ENCODE peak calls at places on chromosomes 7 and 10, in six cellular contexts. U, C, Q, M, E and I are unnamed samples.

GRCh38 chr10:101123085-101123814 is 7.8 kb upstream of the TLX1 start:
- DNase-seq in C (no peak), E (no peak), M (no peak), Q (no peak), U (peak), I (no peak)

GRCh38 chr10:49620841-49621378 is 7.1 kb downstream of the CHAT start:
- DNase-seq in Q (no peak), C (no peak), E (no peak), U (no peak), M (peak), I (no peak)

GRCh38 chr10:30041394-30042105 is 17.8 kb downstream of the JCAD start:
- DNase-seq in E (no peak), Q (no peak), M (no peak), U (no peak), C (no peak), I (no peak)

GRCh38 chr7:5423272-5423843 is at the start of gene TNRC18:
- DNase-seq in U (peak), M (peak), C (no peak), E (peak), Q (no peak), I (no peak)

GRCh38 chr10:28969413-28969812 is 292.1 kb downstream of the BAMBI start:
- DNase-seq in E (no peak), U (no peak), C (no peak), M (no peak), Q (no peak), I (no peak)

GRCh38 chr7:136870799-136871487 is 2.5 kb downstream of the CHRM2 start:
- DNase-seq in E (no peak), M (no peak), Q (no peak), C (no peak), U (peak), I (no peak)

GRCh38 chr10:36423821-36424248 is 701.6 kb upstream of the ANKRD30A start:
- DNase-seq in E (no peak), U (no peak), C (no peak), Q (no peak), M (no peak), I (no peak)

GRCh38 chr7:130926021-130926691 is 192.1 kb upstream of the KLF14 start:
- DNase-seq in M (no peak), C (no peak), U (no peak), E (no peak), Q (no peak), I (no peak)

GRCh38 chr10:112335866-112336265 is 38.0 kb upstream of the ACSL5 start:
- DNase-seq in U (no peak), Q (no peak), E (no peak), C (no peak), M (peak), I (no peak)

GRCh38 chr7:136045181-136045580 is 68.0 kb upstream of the MTPN start:
- DNase-seq in C (no peak), E (no peak), U (no peak), M (no peak), Q (no peak), I (no peak)

GRCh38 chr7:1403844-1404404 is 55.3 kb downstream of the MICALL2 start:
- DNase-seq in U (peak), E (no peak), Q (no peak), M (no peak), C (peak), I (no peak)

GRCh38 chr10:33920351-33920750 is 585.9 kb upstream of the NRP1 start:
- DNase-seq in E (no peak), U (no peak), M (no peak), C (no peak), Q (no peak), I (no peak)

GRCh38 chr7:100271716-100272537 is 35.6 kb upstream of the SPDYE3 start:
- DNase-seq in U (peak), E (peak), Q (peak), C (peak), M (peak), I (peak)

GRCh38 chr7:116633131-116633988 is 38.6 kb upstream of the MET start:
- DNase-seq in C (no peak), E (no peak), Q (no peak), U (no peak), M (no peak), I (peak)

GRCh38 chr10:68826764-68827591 is at the start of gene STOX1:
- DNase-seq in Q (no peak), E (peak), U (peak), M (peak), C (peak), I (peak)

GRCh38 chr7:108459922-108460551 is 3.8 kb upstream of the NRCAM start:
- DNase-seq in M (no peak), Q (no peak), E (peak), C (no peak), U (no peak), I (no peak)

GRCh38 chr7:75617634-75618234 is 121.0 kb downstream of the HIP1 start:
- DNase-seq in U (no peak), M (peak), Q (peak), C (no peak), E (no peak), I (peak)

GRCh38 chr7:39951156-39951942 is 1.3 kb downstream of the CDK13 start:
- DNase-seq in U (peak), Q (no peak), M (peak), E (peak), C (peak), I (peak)

GRCh38 chr7:95686109-95686508 is 86.2 kb upstream of the DYNC1I1 start:
- DNase-seq in Q (no peak), E (no peak), M (peak), U (no peak), C (peak), I (peak)

GRCh38 chr7:75985518-75986146 is 8.8 kb downstream of the TMEM120A start:
- DNase-seq in C (no peak), Q (no peak), M (no peak), U (peak), E (peak), I (no peak)

GRCh38 chr7:130353196-130353595 is 8.6 kb downstream of the CPA5 start:
- DNase-seq in M (no peak), U (no peak), Q (no peak), C (no peak), E (no peak), I (no peak)

GRCh38 chr7:101882595-101883564 is 65.5 kb downstream of the CUX1 start:
- DNase-seq in E (peak), U (no peak), M (peak), C (peak), Q (peak), I (peak)

GRCh38 chr10:89481662-89482061 is 53.7 kb downstream of the SLC16A12 start:
- DNase-seq in U (no peak), C (peak), E (no peak), M (no peak), Q (no peak), I (no peak)

GRCh38 chr7:112271162-112271561 is 64.7 kb downstream of the ZNF277 start:
- DNase-seq in U (no peak), E (no peak), C (no peak), M (no peak), Q (no peak), I (no peak)

GRCh38 chr7:17638727-17639126 is 301.6 kb downstream of the SNX13 start:
- DNase-seq in C (peak), U (no peak), M (no peak), E (no peak), Q (no peak), I (no peak)

GRCh38 chr7:153772966-153773365 is 279.2 kb upstream of the DPP6 start:
- DNase-seq in E (no peak), M (no peak), Q (no peak), C (no peak), U (no peak), I (no peak)

GRCh38 chr7:35380739-35381224 is 126.9 kb upstream of the TBX20 start:
- DNase-seq in C (no peak), E (no peak), U (no peak), M (no peak), Q (no peak), I (no peak)

GRCh38 chr7:94512735-94513564 is 3.3 kb downstream of the CASD1 start:
- DNase-seq in C (no peak), M (no peak), Q (no peak), E (no peak), U (no peak), I (no peak)

GRCh38 chr7:94509264-94509878 is at the start of gene CASD1:
- DNase-seq in U (peak), M (peak), Q (no peak), C (peak), E (no peak), I (peak)

GRCh38 chr7:94509879-94510581 is 421 bp downstream of the CASD1 start:
- DNase-seq in Q (peak), E (peak), C (peak), U (peak), M (peak), I (peak)

GRCh38 chr7:94511763-94512162 is 2.2 kb downstream of the CASD1 start:
- DNase-seq in E (no peak), C (peak), Q (no peak), M (no peak), U (no peak), I (no peak)

GRCh38 chr7:94510582-94511456 is 1.2 kb downstream of the CASD1 start:
- DNase-seq in C (peak), Q (no peak), U (no peak), E (no peak), M (no peak), I (peak)
- H3K4me3 ChIP-seq in C (peak), Q (peak), U (peak), E (peak), M (peak), I (peak)

GRCh38 chr7:93043393-93043985 is 74.3 kb downstream of the SAMD9 start:
- DNase-seq in U (peak), E (no peak), C (peak), Q (no peak), M (no peak), I (no peak)
- TF ChIP-seq POLR2A in U (no peak), E (no peak), C (no peak), Q (no peak), M (no peak), I (no peak)

DNA sequence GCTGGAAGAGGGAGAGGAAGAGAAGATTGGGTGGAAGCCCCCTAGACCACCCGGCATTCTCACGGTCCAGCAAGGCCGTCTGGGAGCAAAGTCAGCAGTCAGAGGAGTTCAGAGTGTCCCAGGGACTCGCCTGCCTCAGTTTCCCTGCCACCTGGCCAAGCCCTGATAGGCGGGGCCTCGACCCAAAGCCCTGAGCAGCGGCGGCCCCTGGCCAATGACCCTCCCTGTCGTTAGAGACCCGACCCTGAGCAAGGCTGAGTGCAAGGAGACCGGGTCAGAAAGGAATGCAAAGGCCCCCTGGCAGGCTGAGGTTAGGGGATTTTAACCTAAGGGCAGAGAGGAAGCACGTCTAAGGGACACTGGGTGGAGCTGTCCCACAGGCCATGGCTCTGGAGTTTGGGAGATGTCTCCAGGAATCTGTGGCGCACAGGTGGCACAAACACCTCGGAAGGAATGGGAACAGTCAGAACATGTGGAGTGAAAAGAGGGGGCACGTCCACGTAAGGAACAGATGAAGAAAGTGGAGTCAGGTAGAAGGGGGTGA is 196.8 kb upstream of the PDE1C start:
- DNase-seq in Q (no peak), E (no peak), C (no peak), U (peak), M (no peak), I (no peak)
- H3K27ac ChIP-seq in Q (peak), E (no peak), C (no peak), U (no peak), M (no peak), I (no peak)

GRCh38 chr7:127619681-127620405 is 1.9 kb upstream of the PAX4 start:
- DNase-seq in U (peak), M (no peak), Q (no peak), E (no peak), C (no peak), I (no peak)
- H3K4me3 ChIP-seq in U (no peak), M (no peak), Q (no peak), E (no peak), C (no peak), I (no peak)

GRCh38 chr7:134823400-134823799 is 44.0 kb downstream of the CALD1 start:
- DNase-seq in C (peak), Q (no peak), E (no peak), U (no peak), M (no peak), I (no peak)
- TF ChIP-seq POLR2A in C (no peak), Q (no peak), E (no peak), U (no peak), M (no peak), I (no peak)

DNA sequence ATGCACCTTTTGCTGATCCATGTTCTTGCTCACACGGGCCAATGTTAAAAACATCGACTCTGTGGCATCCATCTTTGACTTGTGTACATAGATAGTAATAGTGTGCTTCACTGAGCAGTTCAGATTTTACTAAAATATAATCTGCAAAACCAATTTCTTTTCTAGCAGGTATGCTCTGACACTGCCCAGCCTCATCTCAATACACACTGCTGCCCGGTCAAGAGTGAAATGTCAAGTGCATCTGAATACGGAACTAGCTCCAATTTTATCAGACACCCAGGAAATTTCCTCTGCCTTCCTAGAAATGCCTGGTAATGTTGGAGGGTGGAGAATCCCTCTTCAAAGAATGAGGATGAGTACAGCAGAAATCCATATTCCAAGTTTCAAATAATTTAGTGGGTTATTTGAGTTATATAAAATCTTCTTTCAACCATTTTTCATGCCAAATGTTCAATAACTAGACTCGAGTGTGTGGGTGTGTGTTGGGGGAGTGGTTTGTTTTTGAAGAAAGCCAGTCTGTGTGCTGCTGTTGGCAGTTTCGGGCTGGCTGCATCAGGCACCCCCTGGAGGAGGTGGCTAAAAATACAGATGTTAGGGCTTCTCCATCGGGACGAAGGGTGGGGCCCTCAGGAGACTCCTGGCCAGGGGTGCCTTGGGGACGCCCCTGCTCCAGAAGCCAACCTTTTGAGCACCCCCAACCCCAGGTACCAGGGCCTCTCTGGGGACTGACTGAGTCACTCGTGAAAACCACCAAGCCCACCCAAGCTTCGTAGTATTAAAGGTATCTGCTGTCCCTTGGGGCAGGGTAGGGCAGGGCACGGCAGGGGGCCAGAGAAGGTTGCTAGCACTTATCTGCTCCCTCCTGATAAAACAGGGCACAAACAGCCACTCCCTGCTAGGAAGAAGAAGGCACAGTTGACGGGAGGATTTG is 15.4 kb downstream of the CTBP2 start:
- DNase-seq in Q (no peak), E (peak), U (no peak), M (peak), C (peak), I (no peak)
- H3K27ac ChIP-seq in Q (peak), E (peak), U (peak), M (no peak), C (no peak), I (peak)

GRCh38 chr10:23695825-23696420 is 257.0 kb downstream of the OTUD1 start:
- DNase-seq in U (peak), E (no peak), C (no peak), M (no peak), Q (no peak), I (no peak)
- H3K4me3 ChIP-seq in U (no peak), E (no peak), C (no peak), M (no peak), Q (no peak), I (no peak)

GRCh38 chr10:131902211-131902610 is 1.4 kb downstream of the PPP2R2D start:
- DNase-seq in Q (no peak), C (no peak), U (no peak), E (no peak), M (peak), I (no peak)

GRCh38 chr10:131901181-131901829 is 497 bp downstream of the PPP2R2D start:
- DNase-seq in E (peak), Q (peak), C (peak), M (peak), U (peak), I (no peak)

GRCh38 chr10:131899116-131899690 is 1.6 kb upstream of the PPP2R2D start:
- DNase-seq in M (no peak), C (no peak), E (no peak), U (no peak), Q (no peak), I (no peak)

GRCh38 chr10:131899695-131900349 is 986 bp upstream of the PPP2R2D start:
- DNase-seq in M (no peak), C (no peak), Q (no peak), U (no peak), E (no peak), I (no peak)

GRCh38 chr10:131900350-131901152 is at the start of gene PPP2R2D:
- DNase-seq in C (peak), E (peak), Q (peak), M (peak), U (peak), I (peak)
- TF ChIP-seq POLR2A in C (no peak), E (peak), Q (peak), M (peak), U (peak), I (peak)

GRCh38 chr10:18618995-18619394 is 32.4 kb downstream of the NSUN6 start:
- DNase-seq in C (no peak), M (no peak), Q (no peak), U (no peak), E (no peak), I (no peak)

GRCh38 chr10:18616337-18616736 is 35.0 kb downstream of the NSUN6 start:
- DNase-seq in M (no peak), C (no peak), U (no peak), Q (no peak), E (no peak), I (no peak)

GRCh38 chr10:18625906-18626305 is 25.5 kb downstream of the NSUN6 start:
- DNase-seq in C (peak), U (no peak), E (no peak), M (no peak), Q (no peak), I (no peak)

GRCh38 chr10:18615618-18616017 is 35.8 kb downstream of the NSUN6 start:
- DNase-seq in E (no peak), U (no peak), Q (no peak), C (no peak), M (no peak), I (no peak)

DNA sequence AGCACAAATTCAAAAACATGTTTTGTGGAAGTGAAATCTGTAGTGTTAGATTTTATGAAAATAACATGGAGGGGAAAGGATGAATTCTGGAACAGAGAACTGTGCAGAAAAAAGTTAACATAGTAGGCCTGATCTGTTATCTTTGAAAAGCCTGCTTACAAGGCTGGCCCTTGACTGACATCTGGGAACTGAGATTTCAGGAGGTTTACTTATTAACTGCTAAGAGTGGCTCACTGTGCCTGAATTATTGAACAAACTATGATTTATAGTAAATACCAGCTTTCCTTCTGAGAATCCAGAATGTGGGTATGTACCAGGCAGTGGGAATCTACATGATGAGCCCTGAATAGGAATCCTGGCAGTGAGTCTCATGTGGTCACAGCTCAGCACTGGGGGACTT is 30.5 kb downstream of the NSUN6 start:
- DNase-seq in E (no peak), C (no peak), M (no peak), U (no peak), Q (no peak), I (no peak)
- H3K27ac ChIP-seq in E (no peak), C (no peak), M (no peak), U (no peak), Q (no peak), I (no peak)